ENCODE peak calls at places on chromosome 16, in six cellular contexts. M is COR-L47; H is dorsolateral prefrontal cortex; W is naive thymus-derived CD4-positive, alpha-beta T cell; E is SK-N-SH; Y is HS-27A. X is an unnamed sample.

GRCh38 chr16:14611660-14612059 is 18.4 kb downstream of the PARN start:
- DNase-seq in M (no peak), H (no peak), W (no peak), E (no peak), Y (no peak), X (no peak)

GRCh38 chr16:85391175-85391707 is 221.9 kb upstream of the GSE1 start:
- DNase-seq in M (no peak), H (no peak), W (no peak), E (no peak), Y (no peak), X (no peak)

GRCh38 chr16:75351183-75351582 is 82.1 kb downstream of the CFDP1 start:
- DNase-seq in M (no peak), H (no peak), W (no peak), E (peak), Y (peak), X (no peak)

GRCh38 chr16:70302745-70303144 is 3.8 kb downstream of the DDX19B start:
- DNase-seq in M (no peak), H (no peak), W (no peak), E (no peak), Y (no peak), X (no peak)

GRCh38 chr16:49377196-49377755 is 3.7 kb downstream of the C16orf78 start:
- DNase-seq in M (no peak), H (no peak), W (no peak), E (no peak), Y (no peak), X (no peak)

GRCh38 chr16:79721186-79721745 is 120.7 kb upstream of the MAF start:
- DNase-seq in M (no peak), H (no peak), W (no peak), E (no peak), Y (no peak), X (no peak)

GRCh38 chr16:66618588-66618987 is 14.1 kb downstream of the CMTM3 start:
- DNase-seq in M (no peak), H (no peak), W (no peak), E (no peak), Y (peak), X (no peak)

GRCh38 chr16:2388875-2389433 is 40.3 kb upstream of the CCNF start:
- DNase-seq in M (no peak), H (no peak), W (no peak), E (no peak), Y (no peak), X (no peak)

GRCh38 chr16:86219655-86220445 is 290.5 kb upstream of the FOXF1 start:
- DNase-seq in M (no peak), H (no peak), W (no peak), E (no peak), Y (no peak), X (no peak)

GRCh38 chr16:80299416-80299815 is 241.4 kb upstream of the DYNLRB2 start:
- DNase-seq in M (no peak), H (no peak), W (no peak), E (no peak), Y (peak), X (peak)

GRCh38 chr16:80962879-80963278 is 43.8 kb downstream of the CMC2 start:
- DNase-seq in M (no peak), H (no peak), W (no peak), E (no peak), Y (no peak), X (no peak)

GRCh38 chr16:4515611-4516233 is 22.9 kb downstream of the CDIP1 start:
- DNase-seq in M (no peak), H (no peak), W (no peak), E (no peak), Y (no peak), X (no peak)

X was measured in HT-29.